ENCODE peak calls at places on chromosome 13, in five cellular contexts. L, D, R, W and J are unnamed samples.

GRCh38 chr13:48110930-48111721 is 16.2 kb upstream of the MED4 start:
- DNase-seq in W (no peak), L (no peak), R (no peak), D (no peak), J (no peak)

GRCh38 chr13:39777527-39778061 is 122.1 kb downstream of the COG6 start:
- DNase-seq in D (peak; percentile 23), L (peak; percentile 20), W (no peak), R (no peak), J (peak; percentile 54)

GRCh38 chr13:51105046-51105445 is 6.0 kb downstream of the C13orf42 start:
- DNase-seq in R (no peak), L (no peak), W (no peak), D (no peak), J (no peak)

GRCh38 chr13:77318741-77319140 is 8.2 kb downstream of the MYCBP2 start:
- DNase-seq in L (no peak), R (no peak), D (no peak), W (no peak), J (no peak)

GRCh38 chr13:78022164-78022877 is 103.7 kb upstream of the EDNRB start:
- DNase-seq in L (peak; percentile 84), D (peak; percentile 11), W (no peak), R (no peak), J (no peak)

GRCh38 chr13:112204881-112205327 is 138.0 kb downstream of the SOX1 start:
- DNase-seq in W (no peak), L (no peak), R (no peak), D (no peak), J (no peak)

GRCh38 chr13:79810671-79811070 is 329.7 kb downstream of the NDFIP2 start:
- DNase-seq in L (no peak), R (no peak), W (no peak), D (no peak), J (no peak)

GRCh38 chr13:44068737-44069136 is 189.0 kb downstream of the LACC1 start:
- DNase-seq in D (no peak), R (no peak), L (no peak), W (no peak), J (peak; percentile 8)

GRCh38 chr13:41059896-41060722 is 1.2 kb upstream of the WBP4 start:
- DNase-seq in D (peak; percentile 62), W (peak; percentile 86), L (no peak), R (peak; percentile 92), J (peak; percentile 72)

GRCh38 chr13:98476106-98476505 is 100.8 kb downstream of the STK24 start:
- DNase-seq in L (no peak), R (no peak), D (peak; percentile 50), W (no peak), J (no peak)

GRCh38 chr13:49374585-49375290 is 69.1 kb downstream of the CAB39L start:
- DNase-seq in L (peak; percentile 7), D (no peak), W (no peak), R (no peak), J (peak; percentile 57)

GRCh38 chr13:90683711-90684131 is 663.8 kb upstream of the MIR17HG start:
- DNase-seq in L (no peak), W (no peak), R (no peak), D (no peak), J (no peak)

GRCh38 chr13:76759877-76760276 is 126.3 kb downstream of the KCTD12 start:
- DNase-seq in W (no peak), D (no peak), R (no peak), L (no peak), J (no peak)

GRCh38 chr13:30819136-30819875 is 84.0 kb downstream of the ALOX5AP start:
- DNase-seq in L (no peak), W (no peak), R (no peak), D (no peak), J (no peak)

GRCh38 chr13:75226755-75227435 is 255.1 kb downstream of the TBC1D4 start:
- DNase-seq in R (no peak), W (no peak), L (peak; percentile 22), D (no peak), J (peak; percentile 66)

GRCh38 chr13:84686458-84686857 is 804.2 kb upstream of the SLITRK1 start:
- DNase-seq in D (no peak), L (no peak), W (no peak), R (no peak), J (no peak)

GRCh38 chr13:48402325-48402962 is 10.5 kb downstream of the LPAR6 start:
- DNase-seq in W (no peak), L (no peak), R (no peak), D (no peak), J (no peak)

GRCh38 chr13:62837895-62838294 is 1422.2 kb upstream of the PCDH20 start:
- DNase-seq in W (no peak), L (no peak), D (no peak), R (no peak), J (no peak)

GRCh38 chr13:39455534-39456175 is 147.3 kb downstream of the LHFPL6 start:
- DNase-seq in D (no peak), W (no peak), L (no peak), R (no peak), J (no peak)

GRCh38 chr13:43935878-43936277 is 56.2 kb downstream of the LACC1 start:
- DNase-seq in D (no peak), W (no peak), L (no peak), R (no peak), J (no peak)

GRCh38 chr13:48731957-48732569 is 78.3 kb downstream of the CYSLTR2 start:
- DNase-seq in R (peak; percentile 74), W (peak; percentile 23), D (peak; percentile 57), L (peak; percentile 26), J (no peak)

GRCh38 chr13:69912576-69913074 is 195.0 kb upstream of the ATXN8OS start:
- DNase-seq in L (no peak), D (no peak), W (no peak), R (no peak), J (no peak)

GRCh38 chr13:33870046-33870668 is 52.2 kb downstream of the RFC3 start:
- DNase-seq in W (no peak), L (no peak), R (no peak), D (no peak), J (no peak)

GRCh38 chr13:114067381-114067885 is 65.0 kb downstream of the RASA3 start:
- DNase-seq in D (no peak), L (peak; percentile 62), W (no peak), R (peak; percentile 51), J (peak; percentile 37)

GRCh38 chr13:110250258-110250891 is 56.6 kb downstream of the COL4A1 start:
- DNase-seq in W (no peak), D (no peak), L (no peak), R (no peak), J (peak; percentile 23)

GRCh38 chr13:97200081-97200942 is 21.8 kb upstream of the MBNL2 start:
- DNase-seq in W (no peak), D (no peak), R (no peak), L (no peak), J (no peak)

GRCh38 chr13:23472189-23472588 is 38.7 kb upstream of the SACS start:
- DNase-seq in W (no peak), D (no peak), R (no peak), L (no peak), J (no peak)